ENCODE peak calls at places on chromosomes 12 and 14, in six cellular contexts. One of them, this sample, is unnamed.

GRCh38 chr14:54000341-54000811 is 43.8 kb upstream of the BMP4 start:
- DNase-seq in stomach: no peak
- DNase-seq in Right ventricle myocardium superior: no peak
- DNase-seq in RKO: no peak
- DNase-seq in fibroblast of the aortic adventitia: peak; percentile 74
- DNase-seq in GM13976: no peak
- DNase-seq in this sample: no peak

GRCh38 chr12:57522887-57523705 is 472 bp downstream of the MBD6 start:
- DNase-seq in stomach: peak; percentile 48
- DNase-seq in Right ventricle myocardium superior: peak; percentile 76
- DNase-seq in RKO: peak; percentile 71
- DNase-seq in fibroblast of the aortic adventitia: peak; percentile 58
- DNase-seq in GM13976: no peak
- DNase-seq in this sample: peak; percentile 67

GRCh38 chr14:24426912-24427536 is 2.4 kb downstream of the CBLN3 start:
- DNase-seq in stomach: peak; percentile 78
- DNase-seq in Right ventricle myocardium superior: no peak
- DNase-seq in RKO: no peak
- DNase-seq in fibroblast of the aortic adventitia: no peak
- DNase-seq in GM13976: no peak
- DNase-seq in this sample: no peak

GRCh38 chr12:108112815-108113556 is 16.1 kb upstream of the WSCD2 start:
- DNase-seq in stomach: no peak
- DNase-seq in Right ventricle myocardium superior: no peak
- DNase-seq in RKO: no peak
- DNase-seq in fibroblast of the aortic adventitia: no peak
- DNase-seq in GM13976: no peak
- DNase-seq in this sample: no peak

GRCh38 chr12:38149395-38150073 is 167.0 kb upstream of the ALG10B start:
- DNase-seq in stomach: no peak
- DNase-seq in Right ventricle myocardium superior: no peak
- DNase-seq in RKO: no peak
- DNase-seq in fibroblast of the aortic adventitia: no peak
- DNase-seq in GM13976: no peak
- DNase-seq in this sample: no peak

GRCh38 chr12:64663019-64663418 is 52.7 kb downstream of the RASSF3 start:
- DNase-seq in stomach: no peak
- DNase-seq in Right ventricle myocardium superior: no peak
- DNase-seq in RKO: no peak
- DNase-seq in fibroblast of the aortic adventitia: no peak
- DNase-seq in GM13976: no peak
- DNase-seq in this sample: no peak

GRCh38 chr14:61493239-61493638 is 171.9 kb downstream of the PRKCH start:
- DNase-seq in stomach: no peak
- DNase-seq in Right ventricle myocardium superior: no peak
- DNase-seq in RKO: no peak
- DNase-seq in fibroblast of the aortic adventitia: peak; percentile 98
- DNase-seq in GM13976: no peak
- DNase-seq in this sample: no peak

GRCh38 chr12:30962047-30962446 is 35.5 kb downstream of the TSPAN11 start:
- DNase-seq in stomach: no peak
- DNase-seq in Right ventricle myocardium superior: no peak
- DNase-seq in RKO: no peak
- DNase-seq in fibroblast of the aortic adventitia: no peak
- DNase-seq in GM13976: no peak
- DNase-seq in this sample: no peak

GRCh38 chr12:53215497-53215896 is 8.4 kb upstream of the ITGB7 start:
- DNase-seq in stomach: no peak
- DNase-seq in Right ventricle myocardium superior: peak; percentile 22
- DNase-seq in RKO: no peak
- DNase-seq in fibroblast of the aortic adventitia: no peak
- DNase-seq in GM13976: no peak
- DNase-seq in this sample: no peak

GRCh38 chr12:15532364-15532977 is 210.2 kb downstream of the PTPRO start:
- DNase-seq in stomach: no peak
- DNase-seq in Right ventricle myocardium superior: no peak
- DNase-seq in RKO: peak; percentile 60
- DNase-seq in fibroblast of the aortic adventitia: peak; percentile 84
- DNase-seq in GM13976: peak; percentile 49
- DNase-seq in this sample: no peak

GRCh38 chr12:95998611-95999300 is 2.6 kb upstream of the HAL start:
- DNase-seq in stomach: no peak
- DNase-seq in Right ventricle myocardium superior: no peak
- DNase-seq in RKO: peak; percentile 58
- DNase-seq in fibroblast of the aortic adventitia: peak; percentile 69
- DNase-seq in GM13976: peak; percentile 75
- DNase-seq in this sample: no peak

GRCh38 chr12:111349748-111350520 is 19.0 kb downstream of the PHETA1 start:
- DNase-seq in stomach: no peak
- DNase-seq in Right ventricle myocardium superior: no peak
- DNase-seq in RKO: no peak
- DNase-seq in fibroblast of the aortic adventitia: no peak
- DNase-seq in GM13976: no peak
- DNase-seq in this sample: no peak

GRCh38 chr14:55929136-55929535 is 189.1 kb upstream of the PELI2 start:
- DNase-seq in stomach: no peak
- DNase-seq in Right ventricle myocardium superior: no peak
- DNase-seq in RKO: no peak
- DNase-seq in fibroblast of the aortic adventitia: no peak
- DNase-seq in GM13976: no peak
- DNase-seq in this sample: no peak

GRCh38 chr12:57173089-57173488 is 25.7 kb upstream of the LRP1-AS start:
- DNase-seq in stomach: no peak
- DNase-seq in Right ventricle myocardium superior: no peak
- DNase-seq in RKO: no peak
- DNase-seq in fibroblast of the aortic adventitia: no peak
- DNase-seq in GM13976: peak; percentile 71
- DNase-seq in this sample: no peak

GRCh38 chr14:97975960-97976359 is 1178.8 kb downstream of the VRK1 start:
- DNase-seq in stomach: no peak
- DNase-seq in Right ventricle myocardium superior: no peak
- DNase-seq in RKO: no peak
- DNase-seq in fibroblast of the aortic adventitia: no peak
- DNase-seq in GM13976: no peak
- DNase-seq in this sample: no peak

GRCh38 chr14:99177046-99177655 is 94.8 kb downstream of the BCL11B start:
- DNase-seq in stomach: no peak
- DNase-seq in Right ventricle myocardium superior: no peak
- DNase-seq in RKO: no peak
- DNase-seq in fibroblast of the aortic adventitia: no peak
- DNase-seq in GM13976: no peak
- DNase-seq in this sample: no peak

GRCh38 chr12:65090461-65090860 is 30.6 kb downstream of the WIF1 start:
- DNase-seq in stomach: no peak
- DNase-seq in Right ventricle myocardium superior: no peak
- DNase-seq in RKO: no peak
- DNase-seq in fibroblast of the aortic adventitia: no peak
- DNase-seq in GM13976: no peak
- DNase-seq in this sample: no peak

GRCh38 chr12:131260970-131261369 is 307.3 kb downstream of the ADGRD1 start:
- DNase-seq in stomach: no peak
- DNase-seq in Right ventricle myocardium superior: no peak
- DNase-seq in RKO: no peak
- DNase-seq in fibroblast of the aortic adventitia: no peak
- DNase-seq in GM13976: no peak
- DNase-seq in this sample: no peak

GRCh38 chr14:103386632-103387329 is 1.6 kb downstream of the MARK3 start:
- DNase-seq in stomach: no peak
- DNase-seq in Right ventricle myocardium superior: no peak
- DNase-seq in RKO: peak; percentile 43
- DNase-seq in fibroblast of the aortic adventitia: peak; percentile 44
- DNase-seq in GM13976: no peak
- DNase-seq in this sample: no peak